ENCODE peak calls at places on chromosomes 3 and 15, in five cellular contexts. N is pancreas, T is GM12878, E is right cardiac atrium, M is colonic mucosa. Y is an unnamed sample. For H3K4me1, the result is how much of the 10 kb centered on the place peaks cover.

GRCh38 chr3:11661052-11661656 is 17.4 kb upstream of the VGLL4 start:
- DNase-seq in N (no peak), T (no peak), E (no peak), M (no peak), Y (no peak)

GRCh38 chr15:35743320-35743719 is 197.4 kb upstream of the DPH6 start:
- DNase-seq in N (no peak), T (no peak), E (no peak), M (no peak), Y (no peak)

GRCh38 chr3:10081871-10082270 is 26.2 kb downstream of the FANCD2OS start:
- DNase-seq in N (no peak), T (no peak), E (no peak), M (no peak), Y (no peak)

GRCh38 chr15:68149059-68149458 is 56.1 kb downstream of the CALML4 start:
- DNase-seq in N (no peak), T (no peak), E (no peak), M (no peak), Y (no peak)

GRCh38 chr15:38085104-38085503 is 150.7 kb downstream of the TMCO5A start:
- DNase-seq in N (no peak), T (peak), E (no peak), M (no peak), Y (no peak)

GRCh38 chr3:69890094-69890493 is 109.4 kb upstream of the SAMMSON start:
- DNase-seq in N (no peak), T (no peak), E (no peak), M (no peak), Y (no peak)

GRCh38 chr15:48650931-48651330 is 5.4 kb upstream of the FBN1 start:
- DNase-seq in N (no peak), T (no peak), E (no peak), M (no peak), Y (no peak)

GRCh38 chr15:70763950-70764730 is 782 bp upstream of the UACA start:
- DNase-seq in N (no peak), T (no peak), E (no peak), M (peak), Y (no peak)

GRCh38 chr3:52004158-52004787 is 8.6 kb upstream of the RPL29 start:
- DNase-seq in N (no peak), T (no peak), E (peak), M (no peak), Y (no peak)

GRCh38 chr15:82571722-82572222 is 31.5 kb upstream of the RPS17 start:
- DNase-seq in N (peak), T (no peak), E (peak), M (peak), Y (peak)

GRCh38 chr3:107574650-107575049 is 51.9 kb downstream of the BBX start:
- DNase-seq in N (no peak), T (no peak), E (no peak), M (no peak), Y (no peak)

GRCh38 chr3:42179110-42179725 is 86.8 kb downstream of the CCK start:
- DNase-seq in N (no peak), T (no peak), E (no peak), M (peak), Y (no peak)

GRCh38 chr3:129606522-129607390 is at the start of gene PLXND1:
- DNase-seq in N (peak), T (no peak), E (peak), M (peak), Y (peak)

GRCh38 chr3:66499881-66500574 is 794 bp downstream of the LRIG1 start:
- DNase-seq in N (peak), T (no peak), E (peak), M (peak), Y (peak)

GRCh38 chr3:191915717-191916116 is 454.8 kb downstream of the PYDC2 start:
- DNase-seq in N (no peak), T (no peak), E (no peak), M (no peak), Y (no peak)

GRCh38 chr3:63679181-63679580 is 26.7 kb downstream of the SNTN start:
- DNase-seq in N (no peak), T (no peak), E (no peak), M (no peak), Y (no peak)

GRCh38 chr3:39147711-39148115 is 5.7 kb downstream of the CSRNP1 start:
- DNase-seq in N (peak), T (no peak), E (peak), M (peak), Y (no peak)

GRCh38 chr15:59536553-59536952 is 75.0 kb upstream of the GCNT3 start:
- DNase-seq in N (no peak), T (no peak), E (no peak), M (no peak), Y (peak)

GRCh38 chr3:10160925-10161324 is 3.8 kb upstream of the IRAK2 start:
- DNase-seq in N (no peak), T (no peak), E (no peak), M (no peak), Y (no peak)

GRCh38 chr15:57248074-57248473 is 128.2 kb upstream of the CGNL1 start:
- DNase-seq in N (no peak), T (no peak), E (no peak), M (no peak), Y (no peak)

GRCh38 chr15:87959080-87959479 is 297.5 kb downstream of the NTRK3 start:
- DNase-seq in N (no peak), T (no peak), E (no peak), M (no peak), Y (no peak)

GRCh38 chr3:190892328-190893011 is 30.0 kb upstream of the GMNC start:
- DNase-seq in N (no peak), T (no peak), E (no peak), M (no peak), Y (no peak)

GRCh38 chr3:122893754-122894668 is 99.1 kb downstream of the SLC49A4 start:
- DNase-seq in N (no peak), T (no peak), E (no peak), M (no peak), Y (no peak)
- H3K4me1 ChIP-seq in N (under half), T (under half), E (under half), M (under half), Y (under half)

GRCh38 chr3:153162513-153163348 is 705 bp downstream of the RAP2B start:
- DNase-seq in N (peak), T (no peak), E (peak), M (peak), Y (peak)

GRCh38 chr3:153165211-153165815 is 3.3 kb downstream of the RAP2B start:
- DNase-seq in N (no peak), T (no peak), E (no peak), M (no peak), Y (no peak)

GRCh38 chr3:153161714-153162512 is at the start of gene RAP2B:
- DNase-seq in N (peak), T (peak), E (peak), M (peak), Y (peak)

GRCh38 chr3:153164009-153164550 is 2.1 kb downstream of the RAP2B start:
- DNase-seq in N (no peak), T (no peak), E (no peak), M (no peak), Y (no peak)

DNA sequence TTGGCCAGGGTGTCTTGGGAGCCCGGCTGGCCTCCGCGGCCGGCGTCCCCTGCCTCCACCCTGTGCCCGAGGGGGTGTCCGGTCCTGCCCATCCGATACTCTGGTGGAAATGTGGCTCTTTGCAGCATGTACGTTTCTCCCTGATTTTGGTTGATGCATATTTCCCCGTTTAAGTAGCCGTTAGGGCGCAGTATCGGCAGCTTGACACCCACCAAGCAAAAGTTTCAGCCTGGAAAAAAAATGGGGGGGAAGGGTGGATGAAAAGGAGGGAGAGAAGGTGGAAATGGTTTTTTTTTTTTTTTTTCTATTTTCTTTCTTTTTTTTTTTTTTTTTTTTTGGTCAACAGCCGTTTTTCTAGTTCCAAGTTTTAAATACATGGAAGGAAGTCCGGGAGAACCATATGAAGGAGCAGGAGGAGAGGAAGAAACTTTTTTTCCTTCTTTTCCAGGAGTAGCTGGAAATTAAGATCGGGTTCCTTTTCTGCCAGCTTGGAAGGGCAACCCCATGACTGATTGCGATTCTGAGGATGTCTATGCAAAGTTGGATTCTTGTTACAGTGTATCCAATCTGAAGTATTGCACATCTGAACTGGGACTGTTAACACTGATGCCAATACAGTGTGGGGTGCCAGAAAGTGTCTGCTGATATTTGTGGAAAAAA is 1.5 kb downstream of the RAP2B start:
- DNase-seq in N (no peak), T (no peak), E (no peak), M (no peak), Y (no peak)
- H3K4me3 ChIP-seq in N (peak), T (peak), E (peak), M (peak), Y (peak)

DNA sequence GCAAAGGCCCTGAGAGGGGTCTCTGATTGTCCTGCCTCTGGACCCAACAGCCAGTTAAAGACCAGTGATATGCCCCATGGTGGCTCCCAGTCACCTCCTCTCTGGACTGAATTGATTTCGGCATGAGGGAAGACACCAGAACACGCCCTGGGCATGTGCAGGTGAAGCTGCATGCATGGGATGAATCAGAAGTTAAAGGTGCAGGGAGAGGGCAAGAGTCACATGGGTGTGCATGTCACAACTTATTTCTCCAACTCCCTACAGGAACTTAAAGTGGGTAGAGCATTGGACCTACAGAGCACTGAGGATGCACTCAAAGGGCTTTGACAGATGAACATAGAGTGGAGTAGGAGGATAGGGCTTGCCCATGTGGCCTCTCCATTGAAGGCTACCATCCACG is 16.9 kb upstream of the RHCG start:
- DNase-seq in N (no peak), T (no peak), E (no peak), M (no peak), Y (no peak)
- H3K4me1 ChIP-seq in N (under half), T (under half), E (under half), M (under half), Y (under half)

GRCh38 chr15:55993804-55994539 is 560 bp upstream of the NEDD4 start:
- DNase-seq in N (no peak), T (no peak), E (no peak), M (no peak), Y (no peak)
- H3K4me3 ChIP-seq in N (peak), T (peak), E (peak), M (peak), Y (peak)

DNA sequence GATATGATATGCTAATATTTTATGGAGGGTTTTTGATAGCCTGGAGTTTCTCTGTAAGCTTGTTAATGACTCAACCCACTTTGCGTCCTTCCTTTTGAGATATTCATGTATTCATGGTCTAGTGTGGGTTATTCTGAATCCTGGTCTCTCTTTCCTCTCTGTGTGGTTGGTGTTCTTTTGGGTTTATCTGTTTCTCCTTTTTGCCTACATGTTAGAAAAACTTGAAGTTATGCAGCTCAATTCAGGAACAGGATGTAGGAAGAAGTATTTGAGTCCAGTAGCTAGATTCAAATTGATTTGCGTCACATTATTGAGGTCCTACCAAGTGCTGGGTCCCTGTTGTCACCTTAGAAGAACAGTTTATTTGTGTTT is 28.1 kb downstream of the CMTM7 start:
- DNase-seq in N (no peak), T (no peak), E (no peak), M (no peak), Y (no peak)
- H3K4me1 ChIP-seq in N (under half), T (under half), E (under half), M (under half), Y (half or more)

GRCh38 chr3:119470851-119471250 is 2.1 kb downstream of the POGLUT1 start:
- DNase-seq in N (no peak), T (no peak), E (no peak), M (peak), Y (no peak)
- H3K4me3 ChIP-seq in N (no peak), T (peak), E (no peak), M (no peak), Y (no peak)

DNA sequence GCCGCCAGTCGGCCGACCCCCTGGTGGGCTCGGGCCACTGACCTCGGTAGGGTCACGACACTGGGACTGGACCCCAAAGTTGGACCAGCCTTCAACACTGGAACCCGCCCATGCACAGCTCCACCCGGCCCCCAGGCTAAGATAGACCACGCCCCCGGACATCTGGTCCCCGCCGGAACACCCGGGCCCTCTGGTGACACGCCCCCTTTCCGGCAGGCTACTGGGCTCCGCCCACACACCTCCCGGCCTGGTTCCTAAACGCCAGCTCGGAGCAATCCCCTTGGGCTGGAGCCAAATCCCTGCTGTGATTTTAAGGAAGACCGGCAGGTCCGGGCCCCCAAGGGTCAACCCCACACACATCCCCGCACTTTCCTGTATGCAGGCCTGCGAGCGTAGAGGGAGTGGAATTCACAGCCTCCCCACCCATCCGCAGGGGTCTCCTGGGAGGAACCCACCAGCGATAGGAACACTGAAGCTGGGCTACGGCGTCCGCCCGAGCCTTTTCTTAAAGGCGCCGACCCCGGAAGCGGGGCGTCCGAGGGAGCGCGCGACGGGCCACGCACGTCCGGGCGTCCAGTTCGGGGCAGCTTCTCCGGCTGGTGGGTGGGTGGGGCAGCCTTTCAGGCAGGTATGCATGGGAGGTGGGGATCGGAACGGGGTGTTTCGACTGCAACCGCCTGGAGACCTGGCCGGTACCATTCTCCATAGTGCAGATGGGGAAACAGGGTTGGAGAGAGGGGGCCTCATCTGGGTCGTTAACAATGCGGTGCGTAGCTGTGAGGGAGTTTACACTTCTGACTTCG is at the start of gene HEMK1:
- DNase-seq in N (peak), T (peak), E (peak), M (peak), Y (peak)
- H3K4me1 ChIP-seq in N (under half), T (under half), E (under half), M (under half), Y (half or more)

GRCh38 chr3:37247398-37248114 is 73.2 kb upstream of the LRRFIP2 start:
- DNase-seq in N (no peak), T (no peak), E (no peak), M (no peak), Y (no peak)
- H3K4me3 ChIP-seq in N (no peak), T (peak), E (no peak), M (no peak), Y (no peak)

GRCh38 chr15:33068531-33068990 is 126.0 kb downstream of the FMN1 start:
- DNase-seq in N (no peak), T (no peak), E (peak), M (peak), Y (peak)
- H3K4me1 ChIP-seq in N (under half), T (under half), E (under half), M (under half), Y (under half)